ENCODE peak calls at places on chromosomes 2 and 18, in seven cellular contexts. One of them, this sample, is unnamed.

GRCh38 chr2:201996006-201996405 is 37.6 kb upstream of the FZD7 start:
- DNase-seq in HFFc6: no peak
- DNase-seq in GM06990: no peak
- DNase-seq in Calu3: peak; percentile 37
- DNase-seq in neural progenitor cell: peak; percentile 79
- DNase-seq in colonic mucosa: no peak
- DNase-seq in HL-60: no peak
- DNase-seq in this sample: no peak

GRCh38 chr2:235689427-235689853 is 195.6 kb downstream of the AGAP1 start:
- DNase-seq in HFFc6: no peak
- DNase-seq in GM06990: no peak
- DNase-seq in Calu3: no peak
- DNase-seq in neural progenitor cell: no peak
- DNase-seq in HL-60: no peak
- DNase-seq in colonic mucosa: peak; percentile 56
- DNase-seq in this sample: no peak

GRCh38 chr2:26196683-26197418 is 24.0 kb downstream of the GAREM2 start:
- DNase-seq in HL-60: no peak
- DNase-seq in GM06990: no peak
- DNase-seq in Calu3: no peak
- DNase-seq in HFFc6: no peak
- DNase-seq in neural progenitor cell: no peak
- DNase-seq in colonic mucosa: no peak
- DNase-seq in this sample: peak; percentile 45

GRCh38 chr2:47008381-47009280 is 93.0 kb upstream of the MCFD2 start:
- DNase-seq in HFFc6: peak; percentile 61
- DNase-seq in HL-60: no peak
- DNase-seq in colonic mucosa: no peak
- DNase-seq in neural progenitor cell: peak; percentile 73
- DNase-seq in Calu3: no peak
- DNase-seq in GM06990: no peak
- DNase-seq in this sample: no peak

GRCh38 chr18:2824865-2825264 is 21.9 kb upstream of the EMILIN2 start:
- DNase-seq in HFFc6: no peak
- DNase-seq in Calu3: no peak
- DNase-seq in GM06990: no peak
- DNase-seq in neural progenitor cell: no peak
- DNase-seq in colonic mucosa: no peak
- DNase-seq in HL-60: no peak
- DNase-seq in this sample: no peak

GRCh38 chr2:174663572-174663971 is 66.0 kb upstream of the WIPF1 start:
- DNase-seq in HFFc6: peak; percentile 92
- DNase-seq in Calu3: no peak
- DNase-seq in neural progenitor cell: no peak
- DNase-seq in GM06990: no peak
- DNase-seq in HL-60: no peak
- DNase-seq in colonic mucosa: no peak
- DNase-seq in this sample: no peak

GRCh38 chr2:212646698-212647097 is 108.1 kb upstream of the ERBB4 start:
- DNase-seq in HFFc6: peak; percentile 81
- DNase-seq in GM06990: no peak
- DNase-seq in HL-60: no peak
- DNase-seq in neural progenitor cell: no peak
- DNase-seq in colonic mucosa: no peak
- DNase-seq in Calu3: no peak
- DNase-seq in this sample: no peak

GRCh38 chr2:5691659-5692529 is at the start of gene SOX11:
- DNase-seq in GM06990: no peak
- DNase-seq in Calu3: no peak
- DNase-seq in neural progenitor cell: peak; percentile 97
- DNase-seq in colonic mucosa: no peak
- DNase-seq in HFFc6: no peak
- DNase-seq in HL-60: no peak
- DNase-seq in this sample: peak; percentile 47

GRCh38 chr18:7366597-7366996 is 135.7 kb downstream of the LRRC30 start:
- DNase-seq in neural progenitor cell: no peak
- DNase-seq in HL-60: no peak
- DNase-seq in GM06990: no peak
- DNase-seq in Calu3: no peak
- DNase-seq in colonic mucosa: no peak
- DNase-seq in HFFc6: no peak
- DNase-seq in this sample: no peak

GRCh38 chr18:47113796-47114540 is 36.3 kb downstream of the HDHD2 start:
- DNase-seq in GM06990: no peak
- DNase-seq in HL-60: no peak
- DNase-seq in neural progenitor cell: peak; percentile 63
- DNase-seq in HFFc6: peak; percentile 50
- DNase-seq in colonic mucosa: no peak
- DNase-seq in Calu3: no peak
- DNase-seq in this sample: no peak

DNA sequence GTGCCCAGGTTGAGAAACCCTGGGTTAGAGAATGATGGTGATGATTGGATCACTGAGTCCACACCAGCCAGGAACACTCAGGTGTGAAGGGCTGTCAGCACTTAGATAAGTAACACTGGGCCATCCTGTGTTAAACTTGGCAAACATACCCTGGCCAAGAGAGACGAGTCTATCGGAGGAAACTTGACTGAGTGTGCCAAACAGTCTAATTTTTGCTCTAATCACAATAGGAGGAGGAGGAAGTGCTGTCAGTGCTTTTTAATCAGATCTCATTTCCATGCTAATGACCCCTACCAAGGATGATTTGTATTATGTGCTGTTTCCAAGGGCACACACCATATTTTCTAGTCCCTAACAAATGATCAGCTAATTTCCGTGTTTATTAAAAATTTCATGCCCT is 63.8 kb upstream of the SEC11C start:
- DNase-seq in GM06990: no peak
- DNase-seq in Calu3: no peak
- DNase-seq in neural progenitor cell: no peak
- DNase-seq in HL-60: no peak
- DNase-seq in HFFc6: no peak
- DNase-seq in colonic mucosa: no peak
- DNase-seq in this sample: no peak
- TF ChIP-seq CTCF in GM06990: no peak
- TF ChIP-seq CTCF in Calu3: no peak
- TF ChIP-seq CTCF in neural progenitor cell: no peak
- TF ChIP-seq CTCF in HL-60: no peak
- TF ChIP-seq CTCF in HFFc6: no peak
- TF ChIP-seq CTCF in colonic mucosa: no peak
- TF ChIP-seq CTCF in this sample: no peak

DNA sequence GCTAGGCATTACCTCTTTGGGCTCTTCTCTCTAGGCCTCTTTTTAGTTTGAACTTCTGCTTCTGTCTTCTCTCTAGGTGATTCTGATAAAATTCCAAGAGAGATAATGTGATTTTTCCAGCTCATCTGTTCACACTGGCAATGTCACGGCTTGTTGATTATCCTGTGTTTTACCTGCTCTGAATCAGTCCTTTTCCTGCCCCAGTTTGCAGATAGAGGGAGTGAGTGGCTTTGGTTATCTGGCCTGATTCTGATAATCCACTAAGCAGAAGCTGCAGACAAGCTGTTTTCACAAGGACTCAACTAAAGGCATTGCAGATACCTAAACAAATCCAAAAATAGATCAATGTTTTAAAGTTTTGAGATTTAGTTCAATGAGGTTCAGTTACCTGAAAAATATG is 111.9 kb downstream of the DCC start:
- DNase-seq in Calu3: no peak
- DNase-seq in GM06990: no peak
- DNase-seq in HFFc6: no peak
- DNase-seq in HL-60: no peak
- DNase-seq in colonic mucosa: no peak
- DNase-seq in neural progenitor cell: peak; percentile 7
- DNase-seq in this sample: no peak
- TF ChIP-seq CTCF in Calu3: no peak
- TF ChIP-seq CTCF in GM06990: no peak
- TF ChIP-seq CTCF in HFFc6: no peak
- TF ChIP-seq CTCF in HL-60: no peak
- TF ChIP-seq CTCF in colonic mucosa: no peak
- TF ChIP-seq CTCF in neural progenitor cell: no peak
- TF ChIP-seq CTCF in this sample: no peak

GRCh38 chr18:74244554-74244953 is 47.2 kb downstream of the CYB5A start:
- DNase-seq in colonic mucosa: no peak
- DNase-seq in HFFc6: no peak
- DNase-seq in Calu3: no peak
- DNase-seq in GM06990: no peak
- DNase-seq in neural progenitor cell: no peak
- DNase-seq in HL-60: no peak
- DNase-seq in this sample: no peak

GRCh38 chr18:74241970-74242369 is 49.8 kb downstream of the CYB5A start:
- DNase-seq in GM06990: no peak
- DNase-seq in colonic mucosa: no peak
- DNase-seq in neural progenitor cell: no peak
- DNase-seq in HL-60: no peak
- DNase-seq in Calu3: no peak
- DNase-seq in HFFc6: no peak
- DNase-seq in this sample: no peak

GRCh38 chr18:74243127-74243526 is 48.6 kb downstream of the CYB5A start:
- DNase-seq in GM06990: no peak
- DNase-seq in Calu3: no peak
- DNase-seq in colonic mucosa: no peak
- DNase-seq in HFFc6: no peak
- DNase-seq in HL-60: no peak
- DNase-seq in neural progenitor cell: no peak
- DNase-seq in this sample: no peak

GRCh38 chr18:74241426-74241825 is 50.3 kb downstream of the CYB5A start:
- DNase-seq in HFFc6: no peak
- DNase-seq in GM06990: no peak
- DNase-seq in HL-60: no peak
- DNase-seq in Calu3: no peak
- DNase-seq in colonic mucosa: no peak
- DNase-seq in neural progenitor cell: no peak
- DNase-seq in this sample: no peak

DNA sequence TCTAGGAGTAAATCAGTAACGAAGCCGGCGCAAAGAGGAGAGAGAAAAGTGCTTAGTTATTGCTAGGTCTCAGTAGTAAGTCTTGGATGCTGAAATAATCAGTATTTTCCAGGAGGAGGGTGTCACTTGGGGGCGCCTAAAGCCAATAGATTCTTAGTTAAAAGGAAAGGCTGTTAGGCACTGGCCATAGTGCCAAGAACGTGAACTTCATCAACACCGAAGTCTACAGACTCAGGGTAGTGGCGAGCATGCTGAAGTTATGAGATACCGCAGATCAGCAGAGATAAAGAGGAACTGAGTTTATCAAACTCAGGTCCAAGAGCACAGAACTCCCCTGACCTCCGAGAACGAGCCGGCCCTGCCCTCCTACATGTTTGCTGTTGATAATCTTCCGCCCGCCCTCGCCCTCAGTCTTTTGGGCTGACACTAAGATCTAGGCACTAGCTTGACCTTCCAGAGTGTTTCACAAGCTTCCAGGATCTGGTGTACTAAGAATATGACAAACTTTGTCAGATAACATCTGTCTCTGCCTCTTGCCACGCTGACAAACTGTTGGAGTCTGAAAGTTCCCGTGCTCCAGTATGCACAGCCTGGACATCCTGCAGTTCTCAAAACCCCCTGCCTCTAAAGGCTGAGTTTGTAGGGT is 49.2 kb downstream of the CYB5A start:
- DNase-seq in HL-60: no peak
- DNase-seq in HFFc6: no peak
- DNase-seq in Calu3: peak; percentile 34
- DNase-seq in GM06990: no peak
- DNase-seq in neural progenitor cell: no peak
- DNase-seq in colonic mucosa: peak; percentile 41
- DNase-seq in this sample: no peak
- TF ChIP-seq CTCF in HL-60: no peak
- TF ChIP-seq CTCF in HFFc6: no peak
- TF ChIP-seq CTCF in Calu3: no peak
- TF ChIP-seq CTCF in GM06990: no peak
- TF ChIP-seq CTCF in neural progenitor cell: peak; percentile 17
- TF ChIP-seq CTCF in colonic mucosa: no peak
- TF ChIP-seq CTCF in this sample: no peak

GRCh38 chr2:200422532-200423262 is 87.2 kb downstream of the KCTD18 start:
- DNase-seq in GM06990: no peak
- DNase-seq in HFFc6: peak; percentile 55
- DNase-seq in HL-60: no peak
- DNase-seq in colonic mucosa: no peak
- DNase-seq in Calu3: no peak
- DNase-seq in neural progenitor cell: no peak
- DNase-seq in this sample: no peak
- TF ChIP-seq CTCF in GM06990: no peak
- TF ChIP-seq CTCF in HFFc6: peak; percentile 50
- TF ChIP-seq CTCF in HL-60: no peak
- TF ChIP-seq CTCF in colonic mucosa: no peak
- TF ChIP-seq CTCF in Calu3: no peak
- TF ChIP-seq CTCF in neural progenitor cell: no peak
- TF ChIP-seq CTCF in this sample: no peak

GRCh38 chr2:113979172-113980128 is 89.6 kb downstream of the ACTR3 start:
- DNase-seq in GM06990: peak; percentile 69
- DNase-seq in Calu3: no peak
- DNase-seq in colonic mucosa: no peak
- DNase-seq in HFFc6: no peak
- DNase-seq in neural progenitor cell: no peak
- DNase-seq in HL-60: no peak
- DNase-seq in this sample: peak; percentile 53
- TF ChIP-seq CTCF in GM06990: peak; percentile 65
- TF ChIP-seq CTCF in Calu3: peak; percentile 96
- TF ChIP-seq CTCF in colonic mucosa: peak; percentile 19
- TF ChIP-seq CTCF in HFFc6: peak; percentile 92
- TF ChIP-seq CTCF in neural progenitor cell: peak; percentile 50
- TF ChIP-seq CTCF in HL-60: no peak
- TF ChIP-seq CTCF in this sample: no peak